ENCODE peak calls at places on chromosomes 7 and 10, in six cellular contexts. D is IMR-90, N is pancreas, B is natural killer cell, V is choroid plexus epithelial cell, O is SK-N-SH. Q is an unnamed sample.

GRCh38 chr7:97466999-97467398 is 264.9 kb upstream of the TAC1 start:
- DNase-seq in D (no peak), N (no peak), B (no peak), V (no peak), O (no peak), Q (no peak)

GRCh38 chr7:12351843-12352242 is 51.8 kb downstream of the VWDE start:
- DNase-seq in D (no peak), N (no peak), B (no peak), V (no peak), O (no peak), Q (no peak)

GRCh38 chr7:49775065-49775948 is 1.9 kb downstream of the VWC2 start:
- DNase-seq in D (no peak), N (no peak), B (no peak), V (no peak), O (peak), Q (no peak)

GRCh38 chr7:150435390-150436073 is 14.9 kb upstream of the GIMAP8 start:
- DNase-seq in D (no peak), N (no peak), B (no peak), V (no peak), O (no peak), Q (no peak)

GRCh38 chr7:79741684-79742083 is 288.2 kb upstream of the MAGI2 start:
- DNase-seq in D (no peak), N (no peak), B (no peak), V (peak), O (no peak), Q (no peak)

GRCh38 chr7:26143298-26144044 is 8.5 kb upstream of the NFE2L3 start:
- DNase-seq in D (peak), N (no peak), B (no peak), V (peak), O (no peak), Q (no peak)

GRCh38 chr7:148484486-148484885 is 106.1 kb upstream of the C7orf33 start:
- DNase-seq in D (no peak), N (no peak), B (no peak), V (no peak), O (no peak), Q (no peak)

GRCh38 chr10:117140525-117140902 is 2.4 kb upstream of the VAX1 start:
- DNase-seq in D (no peak), N (no peak), B (no peak), V (no peak), O (no peak), Q (no peak)

GRCh38 chr10:100529473-100530298 is at the start of gene NDUFB8:
- DNase-seq in D (peak), N (peak), B (peak), V (peak), O (peak), Q (no peak)

GRCh38 chr10:114311496-114312195 is 72.6 kb downstream of the VWA2 start:
- DNase-seq in D (no peak), N (no peak), B (no peak), V (no peak), O (no peak), Q (no peak)

GRCh38 chr10:11407939-11408338 is 203.5 kb downstream of the USP6NL start:
- DNase-seq in D (no peak), N (no peak), B (no peak), V (no peak), O (no peak), Q (no peak)

GRCh38 chr10:44314802-44315460 is 70.0 kb downstream of the CXCL12 start:
- DNase-seq in D (no peak), N (no peak), B (no peak), V (no peak), O (no peak), Q (no peak)

GRCh38 chr10:61805091-61805490 is 96.4 kb upstream of the ARID5B start:
- DNase-seq in D (no peak), N (no peak), B (no peak), V (no peak), O (no peak), Q (no peak)

GRCh38 chr10:70137927-70138883 is 5.6 kb upstream of the AIFM2 start:
- DNase-seq in D (no peak), N (no peak), B (no peak), V (no peak), O (no peak), Q (no peak)

GRCh38 chr7:1055084-1055450 is 10.7 kb downstream of the GPR146 start:
- DNase-seq in D (peak), N (no peak), B (no peak), V (peak), O (peak), Q (no peak)

GRCh38 chr7:13032524-13032923 is 345.1 kb downstream of the ARL4A start:
- DNase-seq in D (no peak), N (no peak), B (no peak), V (peak), O (no peak), Q (no peak)

GRCh38 chr7:63057265-63057664 is 941.4 kb upstream of the ZNF722 start:
- DNase-seq in D (no peak), N (no peak), B (no peak), V (no peak), O (no peak), Q (no peak)

GRCh38 chr7:157136372-157136771 is 2.4 kb upstream of the UBE3C start:
- DNase-seq in D (peak), N (no peak), B (no peak), V (peak), O (no peak), Q (peak)

GRCh38 chr10:21217748-21218367 is 307.6 kb downstream of the SKIDA1 start:
- DNase-seq in D (no peak), N (no peak), B (no peak), V (no peak), O (no peak), Q (no peak)

GRCh38 chr7:41403291-41403690 is 299.6 kb downstream of the INHBA start:
- DNase-seq in D (no peak), N (no peak), B (no peak), V (no peak), O (no peak), Q (no peak)

GRCh38 chr10:60757422-60757895 is 20.8 kb upstream of the CDK1 start:
- DNase-seq in D (peak), N (no peak), B (no peak), V (peak), O (no peak), Q (peak)

GRCh38 chr10:48737866-48738265 is 53.2 kb downstream of the WDFY4 start:
- DNase-seq in D (no peak), N (no peak), B (no peak), V (no peak), O (no peak), Q (no peak)

GRCh38 chr10:84397735-84398144 is 69.4 kb downstream of the CCSER2 start:
- DNase-seq in D (no peak), N (no peak), B (no peak), V (no peak), O (no peak), Q (no peak)

GRCh38 chr10:16663472-16663871 is 141.8 kb upstream of the C1QL3 start:
- DNase-seq in D (no peak), N (no peak), B (no peak), V (no peak), O (no peak), Q (no peak)

GRCh38 chr7:156751319-156751718 is 110.7 kb downstream of the RNF32 start:
- DNase-seq in D (peak), N (no peak), B (no peak), V (peak), O (no peak), Q (no peak)

GRCh38 chr7:42502022-42502421 is 265.0 kb upstream of the GLI3 start:
- DNase-seq in D (no peak), N (no peak), B (no peak), V (peak), O (no peak), Q (no peak)

GRCh38 chr10:50613726-50614443 is 9.9 kb downstream of the SGMS1 start:
- DNase-seq in D (no peak), N (no peak), B (no peak), V (no peak), O (no peak), Q (no peak)

GRCh38 chr7:150842018-150842417 is 10.3 kb upstream of the AOC1 start:
- DNase-seq in D (no peak), N (no peak), B (no peak), V (no peak), O (no peak), Q (no peak)

GRCh38 chr7:46286346-46286745 is 365.3 kb upstream of the IGFBP3 start:
- DNase-seq in D (no peak), N (no peak), B (no peak), V (no peak), O (no peak), Q (no peak)

GRCh38 chr7:107414198-107414597 is 55.7 kb upstream of the GPR22 start:
- DNase-seq in D (no peak), N (no peak), B (no peak), V (no peak), O (no peak), Q (no peak)

GRCh38 chr7:22444181-22444966 is 55.6 kb downstream of the STEAP1B start:
- DNase-seq in D (no peak), N (peak), B (no peak), V (no peak), O (no peak), Q (no peak)

GRCh38 chr7:112414855-112415490 is 35.3 kb upstream of the IFRD1 start:
- DNase-seq in D (peak), N (no peak), B (no peak), V (peak), O (peak), Q (peak)

GRCh38 chr10:47137311-47137851 is 162.6 kb upstream of the GDF10 start:
- DNase-seq in D (peak), N (no peak), B (no peak), V (peak), O (no peak), Q (no peak)

GRCh38 chr10:32210306-32211045 is 136.5 kb downstream of the EPC1 start:
- DNase-seq in D (peak), N (peak), B (no peak), V (peak), O (peak), Q (peak)
- TF ChIP-seq CTCF in D (peak), N (no peak), B (no peak), V (peak), O (peak), Q (peak)

DNA sequence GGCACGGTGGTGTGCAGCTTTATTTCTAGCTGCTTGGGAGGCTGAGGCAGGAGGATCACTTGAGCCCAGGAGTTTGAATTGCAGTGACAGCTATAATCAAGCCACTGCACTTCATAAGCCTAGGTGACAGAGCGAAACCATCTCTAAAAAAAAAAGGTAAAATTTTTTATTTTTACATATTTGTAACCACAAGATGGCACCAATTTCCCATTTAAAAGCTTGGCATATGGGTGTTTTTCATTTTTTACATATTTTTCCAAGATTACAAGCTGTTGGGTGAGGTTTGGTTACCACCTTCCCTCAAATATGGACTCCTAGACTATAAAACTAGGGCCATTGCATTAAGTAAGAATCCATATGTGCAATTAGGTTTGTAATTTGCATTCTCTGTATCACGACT is 129.2 kb upstream of the ACBD5 start:
- DNase-seq in D (no peak), N (no peak), B (no peak), V (peak), O (no peak), Q (no peak)
- TF ChIP-seq CTCF in D (peak), N (no peak), B (no peak), V (peak), O (peak), Q (peak)

DNA sequence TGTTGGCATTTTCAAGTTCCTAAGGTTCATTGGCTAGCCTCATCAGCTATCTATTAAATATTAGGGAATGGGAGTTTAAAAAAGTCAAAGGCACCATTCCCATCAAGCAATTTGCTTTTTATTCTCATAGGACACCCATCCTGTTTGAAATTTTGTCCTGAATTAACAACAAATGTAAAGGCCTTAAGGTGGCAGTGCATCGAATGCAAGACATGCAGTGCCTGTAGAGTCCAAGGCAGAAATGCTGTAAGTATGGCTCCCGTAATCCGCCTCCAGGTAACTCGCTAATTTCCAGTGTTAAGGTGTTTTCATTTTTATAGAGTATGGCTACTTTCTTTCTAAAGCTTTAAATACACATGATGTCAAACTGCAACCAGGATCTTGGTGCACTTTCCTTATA is 141.9 kb upstream of the SAMD8 start:
- DNase-seq in D (no peak), N (no peak), B (no peak), V (no peak), O (no peak), Q (no peak)
- TF ChIP-seq CTCF in D (no peak), N (no peak), B (no peak), V (no peak), O (no peak), Q (no peak)

GRCh38 chr7:154698726-154699291 is 304.1 kb downstream of the PAXIP1 start:
- DNase-seq in D (no peak), N (no peak), B (no peak), V (no peak), O (peak), Q (no peak)
- TF ChIP-seq CTCF in D (no peak), N (peak), B (no peak), V (no peak), O (peak), Q (peak)

GRCh38 chr7:132575336-132575986 is 809 bp downstream of the PLXNA4 start:
- DNase-seq in D (peak), N (no peak), B (no peak), V (peak), O (peak), Q (no peak)
- TF ChIP-seq CTCF in D (no peak), N (no peak), B (no peak), V (peak), O (peak), Q (peak)

DNA sequence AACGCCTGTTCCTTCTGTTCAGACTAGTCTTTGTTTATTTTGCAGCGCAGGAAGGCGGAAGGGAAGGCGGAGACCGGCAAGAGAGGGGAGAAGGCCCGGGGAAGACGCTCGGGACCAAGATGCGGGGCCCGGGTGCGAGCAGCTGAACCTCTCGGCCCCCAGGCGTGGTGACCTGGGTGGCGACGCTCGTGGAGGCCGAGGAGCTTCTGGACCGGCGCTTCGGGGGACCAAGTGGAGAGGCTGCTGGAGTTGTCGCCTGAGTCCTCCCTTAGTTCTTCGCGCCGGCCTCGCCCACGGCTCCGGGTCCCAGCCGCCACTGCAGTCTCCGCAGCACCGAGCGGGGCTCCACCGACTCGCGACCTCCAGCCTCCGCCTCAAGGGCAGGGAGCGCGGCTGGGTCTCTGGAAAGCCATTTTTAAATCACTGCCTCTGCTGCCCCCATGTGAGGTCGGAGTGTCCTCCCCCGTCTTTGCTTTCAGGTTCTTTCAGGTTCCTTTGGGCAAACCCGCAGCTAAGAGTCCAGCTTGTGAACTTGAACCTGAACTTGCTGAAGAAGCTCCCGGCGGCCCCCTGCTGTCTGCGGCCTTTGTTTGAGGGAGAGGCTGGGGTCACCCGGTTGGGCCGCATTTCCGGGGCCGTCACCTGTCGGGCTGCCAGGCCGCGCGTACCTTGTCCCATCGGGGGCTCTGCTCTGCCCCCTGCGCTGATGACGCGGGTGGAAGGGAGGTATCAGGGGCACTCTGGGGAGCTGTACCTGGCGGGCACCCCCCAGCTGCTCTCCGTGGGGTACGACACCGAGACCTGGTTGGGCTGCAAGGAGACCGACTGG is 136.0 kb downstream of the KIF20B start:
- DNase-seq in D (peak), N (peak), B (peak), V (peak), O (peak), Q (no peak)
- TF ChIP-seq CTCF in D (no peak), N (no peak), B (no peak), V (peak), O (no peak), Q (no peak)

Q was measured in LNCaP clone FGC.